ENCODE peak calls at places on chromosomes 2 and 18, in four cellular contexts. F is nephron progenitor cell, Y is AG10803, C is CMK. D is an unnamed sample.

GRCh38 chr2:210171309-210172218 is at the start of gene KANSL1L:
- DNase-seq in F (peak), C (peak), Y (peak), D (peak)

GRCh38 chr2:156538083-156538504 is 101.9 kb downstream of the GPD2 start:
- DNase-seq in F (no peak), C (no peak), Y (peak), D (no peak)

GRCh38 chr2:176494949-176495353 is 225.7 kb downstream of the MTX2 start:
- DNase-seq in Y (peak), C (no peak), F (no peak), D (no peak)

GRCh38 chr2:169819106-169819505 is 5.6 kb downstream of the METTL5 start:
- DNase-seq in C (no peak), Y (peak), F (no peak), D (no peak)

GRCh38 chr2:106097370-106098000 is 96.6 kb downstream of the UXS1 start:
- DNase-seq in C (no peak), F (no peak), Y (no peak), D (no peak)

GRCh38 chr2:73156539-73157124 is 43.9 kb upstream of the RAB11FIP5 start:
- DNase-seq in Y (peak), C (no peak), F (peak), D (peak)

GRCh38 chr2:52510432-52510831 is 1257.2 kb upstream of the CHAC2 start:
- DNase-seq in C (no peak), Y (no peak), F (no peak), D (no peak)

GRCh38 chr2:37916512-37917082 is 8.5 kb upstream of the RMDN2 start:
- DNase-seq in Y (peak), F (no peak), C (no peak), D (no peak)

GRCh38 chr18:70175216-70175615 is 30.3 kb downstream of the RTTN start:
- DNase-seq in C (no peak), F (no peak), Y (no peak), D (no peak)